ENCODE peak calls at places on chromosomes 4 and X, in eight cellular contexts. U is EL, M is astrocyte of the spinal cord, N is astrocyte of the cerebellum, C is stromal cell of bone marrow, E is Right ventricle myocardium superior, S is NCI-H146, X is NCI-H774. T is an unnamed sample.
A peak's percentile ranks its signal among the peaks of the same experiment; 100 is the strongest.

GRCh38 chr4:39446842-39447573 is 11.7 kb downstream of the RPL9 start:
- DNase-seq in N (peak; percentile 11), M (peak; percentile 57), C (peak; percentile 14), X (no peak), E (peak; percentile 80), S (no peak), U (peak; percentile 43), T (no peak)

GRCh38 chr4:64774626-64775025 is 365.4 kb upstream of the TECRL start:
- DNase-seq in M (peak; percentile 63), U (peak; percentile 36), X (no peak), C (no peak), E (no peak), S (no peak), N (no peak), T (no peak)

GRCh38 chrX:111857534-111857933 is 18.4 kb upstream of the TRPC5OS start:
- DNase-seq in C (no peak), X (no peak), U (no peak), E (no peak), S (no peak), M (no peak), N (no peak), T (no peak)

GRCh38 chr4:121789960-121790829 is 10.9 kb upstream of the EXOSC9 start:
- DNase-seq in S (no peak), E (no peak), X (no peak), M (peak; percentile 83), N (peak; percentile 64), U (peak; percentile 81), C (peak; percentile 53), T (no peak)

GRCh38 chrX:43958529-43958928 is 14.7 kb downstream of the NDP start:
- DNase-seq in C (peak; percentile 72), N (peak; percentile 76), E (no peak), S (peak; percentile 54), X (peak; percentile 39), M (peak; percentile 79), U (peak; percentile 74), T (peak; percentile 46)

GRCh38 chr4:76850010-76850441 is 47.9 kb downstream of the SOWAHB start:
- DNase-seq in X (no peak), U (peak; percentile 85), E (no peak), C (peak; percentile 63), S (no peak), N (peak; percentile 96), M (peak; percentile 97), T (no peak)

GRCh38 chrX:31297881-31298280 is 226.0 kb upstream of the FTHL17 start:
- DNase-seq in S (no peak), N (no peak), M (no peak), U (no peak), X (no peak), C (no peak), E (no peak), T (no peak)

GRCh38 chr4:72031868-72032619 is at the start of gene NPFFR2:
- DNase-seq in U (peak; percentile 5), S (no peak), E (no peak), N (peak; percentile 5), C (no peak), X (peak; percentile 2), M (peak; percentile 48), T (no peak)

GRCh38 chr4:56147371-56147770 is 198.6 kb downstream of the CEP135 start:
- DNase-seq in E (no peak), N (no peak), C (no peak), X (no peak), M (no peak), U (no peak), S (no peak), T (no peak)

GRCh38 chrX:120316587-120317283 is 5.5 kb upstream of the TMEM255A start:
- DNase-seq in C (no peak), S (no peak), X (no peak), E (no peak), M (peak; percentile 28), N (no peak), U (peak; percentile 39), T (no peak)

T was measured in NCI-H1930.